ENCODE peak calls at places on chromosome 18, in six cellular contexts. W, T, Q, V, H and F are unnamed samples.

GRCh38 chr18:52236134-52236533 is 103.9 kb upstream of the DCC start:
- DNase-seq in W (no peak), T (peak; percentile 57), Q (no peak), V (no peak), H (no peak), F (no peak)

GRCh38 chr18:75454022-75454795 is 26.7 kb upstream of the SMIM21 start:
- DNase-seq in W (no peak), T (no peak), Q (no peak), V (no peak), H (no peak), F (no peak)

GRCh38 chr18:5288517-5288935 is 7.0 kb downstream of the ZBTB14 start:
- DNase-seq in W (no peak), T (no peak), Q (no peak), V (no peak), H (no peak), F (no peak)

GRCh38 chr18:22632191-22632590 is 214.5 kb upstream of the CTAGE1 start:
- DNase-seq in W (no peak), T (no peak), Q (no peak), V (no peak), H (no peak), F (no peak)

GRCh38 chr18:54480616-54481015 is 110.4 kb upstream of the DYNAP start:
- DNase-seq in W (no peak), T (no peak), Q (no peak), V (no peak), H (no peak), F (no peak)

GRCh38 chr18:13553449-13553848 is 172.9 kb downstream of the FAM210A start:
- DNase-seq in W (no peak), T (no peak), Q (no peak), V (no peak), H (no peak), F (no peak)

GRCh38 chr18:21117385-21118135 is 5.9 kb upstream of the ROCK1 start:
- DNase-seq in W (no peak), T (peak; percentile 83), Q (peak; percentile 77), V (no peak), H (no peak), F (no peak)

GRCh38 chr18:79580481-79581171 is 99.0 kb upstream of the CTDP1 start:
- DNase-seq in W (no peak), T (no peak), Q (no peak), V (no peak), H (no peak), F (no peak)

GRCh38 chr18:37920865-37921264 is 355.3 kb upstream of the CELF4 start:
- DNase-seq in W (no peak), T (no peak), Q (no peak), V (no peak), H (no peak), F (no peak)

GRCh38 chr18:36828157-36828629 is 609 bp downstream of the TPGS2 start:
- DNase-seq in W (no peak), T (peak; percentile 73), Q (no peak), V (peak; percentile 58), H (peak; percentile 42), F (no peak)

GRCh38 chr18:57891707-57892391 is 88.7 kb upstream of the ATP8B1 start:
- DNase-seq in W (no peak), T (no peak), Q (no peak), V (no peak), H (no peak), F (no peak)

GRCh38 chr18:48640566-48641270 is 101.9 kb downstream of the CTIF start:
- DNase-seq in W (no peak), T (no peak), Q (no peak), V (no peak), H (no peak), F (no peak)

GRCh38 chr18:48638896-48639771 is 100.3 kb downstream of the CTIF start:
- DNase-seq in W (no peak), T (no peak), Q (no peak), V (no peak), H (no peak), F (no peak)

GRCh38 chr18:48641981-48642380 is 103.2 kb downstream of the CTIF start:
- DNase-seq in W (no peak), T (no peak), Q (no peak), V (no peak), H (no peak), F (no peak)

GRCh38 chr18:48638451-48638850 is 99.6 kb downstream of the CTIF start:
- DNase-seq in W (no peak), T (no peak), Q (no peak), V (no peak), H (no peak), F (no peak)

GRCh38 chr18:48639772-48640432 is 101.1 kb downstream of the CTIF start:
- DNase-seq in W (peak; percentile 56), T (no peak), Q (no peak), V (no peak), H (no peak), F (no peak)
- TF ChIP-seq CTCF in W (no peak), T (peak; percentile 50), Q (peak; percentile 40), V (peak; percentile 26), H (peak; percentile 24), F (peak; percentile 4)

DNA sequence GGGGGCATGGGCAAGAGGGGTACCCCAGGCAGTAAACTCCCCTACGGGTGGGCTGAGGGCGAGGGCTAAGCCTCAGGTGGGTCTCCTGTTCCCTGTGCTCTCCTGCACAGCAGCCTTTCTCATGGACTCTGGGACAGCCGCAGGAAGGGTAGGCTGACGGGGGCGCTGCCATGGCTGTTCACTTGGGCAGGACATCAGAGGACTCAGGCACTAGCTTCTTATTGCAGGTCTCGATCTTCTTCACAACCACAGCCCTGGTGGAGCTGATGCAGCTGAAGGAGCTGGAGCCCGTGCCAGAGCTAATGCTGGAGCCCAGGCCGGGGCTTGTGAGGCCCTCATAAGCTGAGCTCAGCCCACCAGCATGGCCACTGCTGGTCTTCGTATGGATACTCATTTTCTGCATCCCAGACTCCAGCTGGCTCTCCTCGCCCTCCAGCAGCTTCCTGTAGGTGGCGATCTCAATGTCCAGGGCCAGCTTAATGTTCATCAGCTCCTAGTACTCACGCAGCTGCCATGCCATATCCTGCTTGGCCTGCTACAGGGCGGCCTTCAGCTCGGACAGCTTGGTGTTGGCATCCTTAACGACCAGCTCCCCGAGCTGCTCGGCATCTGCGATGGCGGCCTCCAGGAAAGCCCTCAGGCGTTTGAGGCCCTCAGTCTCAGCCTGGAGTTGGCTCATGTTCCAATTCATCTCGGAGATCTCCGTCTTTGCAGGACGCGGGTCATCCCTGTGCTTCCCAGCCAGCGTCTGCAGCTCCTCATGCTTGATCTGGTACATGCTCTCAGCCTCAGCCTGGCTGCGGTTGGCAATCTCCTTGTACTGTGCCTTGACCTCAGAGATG is 359.8 kb upstream of the SETBP1 start:
- DNase-seq in W (no peak), T (no peak), Q (no peak), V (peak; percentile 22), H (no peak), F (no peak)
- TF ChIP-seq CTCF in W (no peak), T (peak; percentile 13), Q (no peak), V (no peak), H (no peak), F (no peak)

GRCh38 chr18:286515-287310 is 18.9 kb upstream of the THOC1 start:
- DNase-seq in W (no peak), T (peak; percentile 63), Q (no peak), V (no peak), H (no peak), F (no peak)

GRCh38 chr18:293557-293956 is 25.7 kb upstream of the THOC1 start:
- DNase-seq in W (no peak), T (peak; percentile 62), Q (no peak), V (no peak), H (no peak), F (no peak)

GRCh38 chr18:297936-298335 is 30.1 kb upstream of the THOC1 start:
- DNase-seq in W (no peak), T (no peak), Q (no peak), V (no peak), H (no peak), F (no peak)

GRCh38 chr18:295756-296155 is 27.9 kb upstream of the THOC1 start:
- DNase-seq in W (no peak), T (peak; percentile 54), Q (no peak), V (no peak), H (no peak), F (no peak)

DNA sequence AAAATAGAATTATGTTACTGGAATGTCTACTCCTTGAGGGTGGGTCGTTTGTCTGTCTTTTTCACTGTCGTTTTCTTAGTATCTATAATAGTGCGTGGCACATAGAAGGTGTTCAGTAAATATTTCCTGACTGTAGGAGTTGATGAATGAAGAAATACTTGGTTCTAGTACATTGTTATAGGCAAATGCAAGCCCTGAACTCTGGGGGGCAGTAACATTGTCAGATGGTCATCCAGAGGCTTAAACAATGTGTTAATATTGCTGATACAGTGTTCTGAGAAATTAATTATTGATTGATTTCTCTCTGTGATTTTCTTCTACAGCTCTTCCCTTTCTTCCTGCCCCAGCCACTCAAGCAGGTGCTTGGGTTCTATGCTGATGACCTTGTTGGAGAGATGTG is 24.4 kb upstream of the THOC1 start:
- DNase-seq in W (no peak), T (no peak), Q (no peak), V (no peak), H (no peak), F (no peak)
- TF ChIP-seq CTCF in W (no peak), T (peak; percentile 22), Q (no peak), V (no peak), H (no peak), F (no peak)

GRCh38 chr18:63157293-63158011 is 162.1 kb downstream of the BCL2 start:
- DNase-seq in W (no peak), T (no peak), Q (no peak), V (no peak), H (no peak), F (no peak)
- TF ChIP-seq CTCF in W (no peak), T (no peak), Q (no peak), V (no peak), H (no peak), F (no peak)

DNA sequence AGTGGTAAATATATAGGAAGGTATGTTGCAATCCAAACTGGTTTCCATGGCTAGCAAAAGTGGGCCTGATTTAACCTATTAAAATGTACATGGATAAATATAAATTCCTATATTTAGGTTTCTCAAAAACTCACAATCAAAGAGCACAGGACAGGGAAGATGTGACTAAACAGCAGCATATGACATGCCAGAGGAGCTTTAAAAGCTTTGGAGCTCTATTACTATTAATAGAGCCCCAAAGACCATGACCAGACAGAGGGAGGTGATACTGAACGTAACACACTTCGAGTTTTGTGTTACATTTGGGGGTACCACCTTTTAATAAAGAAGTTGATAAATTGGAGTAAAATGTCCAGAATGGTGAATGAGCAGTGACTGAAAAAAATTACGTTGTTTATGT is 179.5 kb upstream of the SLC14A2 start:
- DNase-seq in W (no peak), T (no peak), Q (no peak), V (no peak), H (no peak), F (no peak)
- TF ChIP-seq CTCF in W (no peak), T (no peak), Q (no peak), V (no peak), H (no peak), F (no peak)

DNA sequence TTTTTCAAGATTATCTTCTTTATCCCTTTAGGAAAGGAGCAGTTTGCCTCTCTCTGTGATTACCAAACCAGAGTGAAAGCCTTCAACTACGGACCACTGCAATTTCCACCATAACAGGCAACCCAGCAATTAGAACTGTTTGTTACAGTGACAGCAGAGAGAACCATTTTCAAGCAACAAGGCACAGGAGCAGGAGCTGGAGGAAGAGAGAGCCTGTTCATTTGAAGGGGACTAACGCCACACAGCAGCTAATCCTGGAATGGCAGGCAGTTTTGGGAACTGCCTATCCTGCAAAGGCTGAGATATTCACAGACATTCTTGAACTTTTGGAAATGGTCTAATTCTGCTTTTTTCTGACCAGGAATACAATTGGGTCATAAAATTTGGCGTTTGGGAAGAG is 1541.9 kb upstream of the PIK3C3 start:
- DNase-seq in W (no peak), T (peak; percentile 32), Q (peak; percentile 2), V (no peak), H (peak; percentile 31), F (no peak)
- TF ChIP-seq CTCF in W (no peak), T (peak; percentile 27), Q (peak; percentile 15), V (no peak), H (peak; percentile 15), F (no peak)

GRCh38 chr18:32930695-32931301 is 158.0 kb upstream of the KLHL14 start:
- DNase-seq in W (peak; percentile 62), T (peak; percentile 68), Q (peak; percentile 14), V (no peak), H (no peak), F (peak; percentile 63)
- TF ChIP-seq CTCF in W (peak; percentile 46), T (peak; percentile 65), Q (peak; percentile 44), V (peak; percentile 28), H (no peak), F (peak; percentile 66)